ENCODE peak calls at places on chromosomes 16 and 17, in ten cellular contexts. V is coronary artery, G is thoracic aorta, K is astrocyte of the cerebellum, E is suprapubic skin, M is A549, U is mucosa of descending colon, Y is GM10248, J is epithelial cell of proximal tubule, T is MM.1S. A is an unnamed sample.

GRCh38 chr16:79430129-79430789 is 170.3 kb downstream of the MAF start:
- DNase-seq in J (no peak), M (no peak), Y (no peak), G (no peak), U (no peak), E (no peak), T (no peak), V (no peak), K (no peak), A (no peak)

GRCh38 chr16:10218490-10219206 is 36.4 kb upstream of the GRIN2A start:
- DNase-seq in V (no peak), G (no peak), M (no peak), J (no peak), Y (no peak), E (no peak), K (no peak), U (no peak), T (no peak), A (no peak)

GRCh38 chr17:73013816-73014663 is 78.4 kb downstream of the SLC39A11 start:
- DNase-seq in G (no peak), T (no peak), V (no peak), J (no peak), U (no peak), K (peak; percentile 28), Y (no peak), M (peak; percentile 83), E (no peak), A (no peak)

GRCh38 chr16:11248133-11248532 is 7.9 kb downstream of the SOCS1 start:
- DNase-seq in E (no peak), V (no peak), Y (no peak), K (no peak), G (no peak), U (no peak), J (no peak), T (no peak), M (no peak), A (no peak)

GRCh38 chr17:77924757-77925336 is 33.7 kb upstream of the TNRC6C start:
- DNase-seq in M (no peak), J (no peak), E (no peak), T (no peak), V (no peak), U (no peak), G (no peak), Y (no peak), K (peak; percentile 79), A (no peak)

GRCh38 chr17:63943745-63944144 is 11.6 kb upstream of the CD79B start:
- DNase-seq in V (no peak), E (no peak), U (no peak), Y (no peak), J (no peak), T (no peak), G (no peak), K (no peak), M (no peak), A (no peak)

GRCh38 chr17:27256225-27257030 is 37.5 kb upstream of the WSB1 start:
- DNase-seq in T (no peak), K (peak; percentile 18), U (no peak), J (peak; percentile 22), G (no peak), M (peak; percentile 84), E (no peak), V (no peak), Y (no peak), A (no peak)

GRCh38 chr17:71975331-71975801 is 145.5 kb upstream of the SOX9 start:
- DNase-seq in E (peak; percentile 79), U (peak; percentile 81), K (peak; percentile 18), M (no peak), V (peak; percentile 82), J (no peak), Y (no peak), T (no peak), G (peak; percentile 9), A (no peak)

GRCh38 chr16:19757026-19757425 is 39.0 kb downstream of the IQCK start:
- DNase-seq in M (no peak), Y (no peak), U (no peak), K (peak; percentile 29), V (no peak), G (no peak), J (no peak), T (no peak), E (no peak), A (no peak)

GRCh38 chr16:57824880-57825279 is 22.6 kb upstream of the KIFC3 start:
- DNase-seq in M (no peak), U (no peak), K (no peak), V (no peak), J (no peak), G (no peak), T (no peak), E (no peak), Y (no peak), A (no peak)

GRCh38 chr17:14622622-14623101 is 321.8 kb downstream of the HS3ST3B1 start:
- DNase-seq in M (no peak), Y (no peak), G (no peak), K (no peak), U (no peak), T (no peak), V (no peak), E (no peak), J (no peak), A (no peak)

DNA sequence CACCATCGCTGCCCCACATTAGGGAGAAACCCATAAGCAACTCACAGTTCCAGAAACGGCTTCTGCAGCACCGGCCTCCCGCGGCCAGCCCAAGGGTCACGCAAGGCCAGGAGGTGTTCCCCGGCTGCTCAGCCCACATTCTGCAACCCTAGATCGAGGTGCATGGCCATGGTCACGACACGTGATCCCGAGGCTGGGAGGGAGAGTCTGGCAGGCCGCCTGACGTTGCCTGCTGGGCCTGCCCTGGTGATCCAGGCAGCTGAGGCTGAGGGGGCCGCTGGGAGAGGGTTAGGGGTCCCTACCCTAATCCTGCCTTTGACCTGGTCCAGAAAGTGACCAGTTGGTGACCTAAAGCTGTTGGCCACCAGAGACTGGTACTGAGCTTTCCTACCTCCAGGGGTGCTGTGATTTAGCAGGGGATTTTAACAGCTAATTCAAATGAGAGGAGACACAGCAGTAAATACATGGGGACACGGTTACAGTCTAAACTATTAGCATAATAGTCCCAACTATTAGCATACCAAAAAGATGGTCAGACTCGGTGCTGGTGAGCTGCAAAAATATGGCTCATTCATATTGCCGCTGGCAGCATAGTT is 97.4 kb upstream of the CIBAR2 start:
- DNase-seq in J (no peak), M (no peak), Y (no peak), G (no peak), V (no peak), E (no peak), U (no peak), T (no peak), K (no peak), A (no peak)
- TF ChIP-seq CTCF in J (peak; percentile 16), M (no peak), Y (no peak), G (no peak), V (no peak), E (no peak), U (no peak), T (no peak), K (peak; percentile 27), A (no peak)

GRCh38 chr17:47066841-47067682 is 88.0 kb upstream of the RPRML start:
- DNase-seq in M (peak; percentile 96), V (peak; percentile 90), Y (peak; percentile 94), E (peak; percentile 87), J (peak; percentile 52), U (peak; percentile 79), G (peak; percentile 47), K (peak; percentile 82), T (peak; percentile 91), A (peak; percentile 93)
- TF ChIP-seq CTCF in M (no peak), V (no peak), Y (no peak), E (peak; percentile 6), J (peak; percentile 23), U (no peak), G (no peak), K (peak; percentile 23), T (peak; percentile 5), A (peak; percentile 13)

GRCh38 chr16:46882940-46883307 is 1.2 kb upstream of the GPT2 start:
- DNase-seq in G (no peak), U (no peak), T (no peak), V (no peak), Y (no peak), M (no peak), K (no peak), J (no peak), E (no peak), A (no peak)

GRCh38 chr16:46882304-46882939 is 1.7 kb upstream of the GPT2 start:
- DNase-seq in G (no peak), V (no peak), J (no peak), Y (no peak), T (no peak), M (no peak), K (no peak), E (no peak), U (no peak), A (no peak)

GRCh38 chr16:46884513-46885293 is 541 bp downstream of the GPT2 start:
- DNase-seq in T (peak; percentile 8), V (no peak), U (peak; percentile 57), J (no peak), G (no peak), Y (no peak), K (no peak), M (no peak), E (no peak), A (peak; percentile 30)

GRCh38 chr16:46883353-46883689 is 841 bp upstream of the GPT2 start:
- DNase-seq in M (no peak), E (no peak), T (no peak), V (no peak), Y (no peak), K (no peak), U (no peak), G (no peak), J (no peak), A (no peak)

DNA sequence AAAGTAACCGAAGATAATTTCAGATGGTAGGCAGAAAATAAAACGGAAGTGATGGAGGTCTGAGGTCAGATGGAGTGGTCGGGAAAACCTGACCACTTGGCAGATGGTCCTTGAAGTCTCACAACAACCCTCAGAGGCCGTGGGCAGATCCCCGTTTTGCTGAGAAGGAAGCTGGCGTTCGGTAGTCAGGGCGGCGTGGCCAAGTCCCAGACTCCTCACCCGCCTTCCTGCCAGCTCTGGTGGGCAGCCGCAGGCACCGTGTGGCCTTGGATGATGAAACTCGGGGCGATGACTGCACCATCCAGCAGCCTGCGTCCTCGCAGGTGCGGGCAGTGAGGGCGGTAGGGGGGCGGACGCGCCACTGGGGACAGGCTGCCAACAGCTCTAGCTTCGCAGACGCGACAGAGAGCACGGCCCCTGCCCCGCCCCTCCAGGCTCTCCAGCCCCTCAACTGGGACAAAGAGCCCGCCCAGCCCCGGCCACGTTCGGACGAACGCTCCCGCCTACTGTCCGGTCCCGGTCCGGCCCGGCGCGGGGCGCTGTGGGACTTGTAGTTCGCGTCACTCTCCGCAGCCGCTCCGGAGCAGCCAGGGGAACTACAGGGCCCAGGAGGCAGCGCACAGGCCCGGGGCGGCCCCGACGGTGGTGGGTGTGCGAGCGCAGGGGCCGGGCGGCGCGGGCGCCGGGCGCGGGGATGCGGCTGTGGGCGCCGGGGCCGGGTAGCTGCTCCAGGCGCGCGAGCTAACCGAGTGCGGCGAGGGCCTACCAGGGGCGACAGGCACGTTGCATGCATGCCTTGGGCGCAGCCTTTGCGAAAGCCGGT is at the start of gene GPT2:
- DNase-seq in T (peak; percentile 97), Y (peak; percentile 92), G (peak; percentile 85), M (peak; percentile 95), U (peak; percentile 97), V (peak; percentile 97), K (peak; percentile 86), E (peak; percentile 96), J (no peak), A (peak; percentile 92)
- TF ChIP-seq CTCF in T (no peak), Y (no peak), G (peak; percentile 44), M (no peak), U (no peak), V (no peak), K (no peak), E (no peak), J (no peak), A (no peak)

GRCh38 chr17:11296994-11297393 is 56.0 kb downstream of the SHISA6 start:
- DNase-seq in E (no peak), V (no peak), Y (no peak), G (no peak), T (no peak), K (no peak), J (no peak), U (no peak), M (peak; percentile 44), A (no peak)
- TF ChIP-seq CTCF in E (no peak), V (no peak), Y (no peak), G (no peak), T (peak; percentile 29), K (no peak), J (peak; percentile 62), U (no peak), M (peak; percentile 47), A (no peak)